ENCODE peak calls at places on chromosomes 4 and X, in four cellular contexts. One of them, this sample, is unnamed.

GRCh38 chrX:63471004-63471403 is 119.9 kb upstream of the SPIN4 start:
- DNase-seq in HepG2: no peak
- DNase-seq in K562: no peak
- DNase-seq in HCT116: no peak
- DNase-seq in this sample: no peak

GRCh38 chr4:41569957-41570356 is 32.0 kb downstream of the LIMCH1 start:
- DNase-seq in HepG2: no peak
- DNase-seq in K562: no peak
- DNase-seq in HCT116: no peak
- DNase-seq in this sample: no peak

GRCh38 chr4:86498560-86499166 is 95.5 kb upstream of the PTPN13 start:
- DNase-seq in HepG2: peak; percentile 7
- DNase-seq in K562: peak; percentile 52
- DNase-seq in HCT116: peak; percentile 47
- DNase-seq in this sample: peak; percentile 32

GRCh38 chrX:110159235-110159634 is 156.3 kb downstream of the TMEM164 start:
- DNase-seq in HepG2: no peak
- DNase-seq in K562: peak; percentile 61
- DNase-seq in HCT116: no peak
- DNase-seq in this sample: no peak

GRCh38 chr4:6345866-6346265 is 76.2 kb downstream of the WFS1 start:
- DNase-seq in HepG2: no peak
- DNase-seq in K562: no peak
- DNase-seq in HCT116: no peak
- DNase-seq in this sample: no peak

GRCh38 chrX:102765217-102765616 is 44.7 kb downstream of the GPRASP3 start:
- DNase-seq in HepG2: no peak
- DNase-seq in K562: no peak
- DNase-seq in HCT116: no peak
- DNase-seq in this sample: no peak

GRCh38 chrX:7934026-7934425 is 6.8 kb upstream of the PNPLA4 start:
- DNase-seq in HepG2: no peak
- DNase-seq in K562: no peak
- DNase-seq in HCT116: no peak
- DNase-seq in this sample: no peak

GRCh38 chr4:65370709-65371108 is 299.6 kb downstream of the EPHA5 start:
- DNase-seq in HepG2: no peak
- DNase-seq in K562: no peak
- DNase-seq in HCT116: no peak
- DNase-seq in this sample: no peak

GRCh38 chr4:25308761-25309160 is 3.8 kb upstream of the ZCCHC4 start:
- DNase-seq in HepG2: peak; percentile 21
- DNase-seq in K562: no peak
- DNase-seq in HCT116: no peak
- DNase-seq in this sample: no peak

GRCh38 chrX:77447339-77448149 is at the start of gene FGF16:
- DNase-seq in HepG2: no peak
- DNase-seq in K562: no peak
- DNase-seq in HCT116: no peak
- DNase-seq in this sample: no peak

GRCh38 chr4:61996943-61997342 is 796.8 kb downstream of the ADGRL3 start:
- DNase-seq in HepG2: no peak
- DNase-seq in K562: no peak
- DNase-seq in HCT116: no peak
- DNase-seq in this sample: no peak

GRCh38 chr4:15765910-15766703 is 12.0 kb upstream of the CD38 start:
- DNase-seq in HepG2: no peak
- DNase-seq in K562: no peak
- DNase-seq in HCT116: no peak
- DNase-seq in this sample: no peak
- H3K4me1 ChIP-seq in HepG2: no peaks in the 10 kb centered on the region
- H3K4me1 ChIP-seq in K562: no peaks in the 10 kb centered on the region
- H3K4me1 ChIP-seq in HCT116: no peaks in the 10 kb centered on the region
- H3K4me1 ChIP-seq in this sample: no peaks in the 10 kb centered on the region

GRCh38 chr4:891747-892146 is 40.4 kb downstream of the GAK start:
- DNase-seq in HepG2: peak; percentile 10
- DNase-seq in K562: peak; percentile 38
- DNase-seq in HCT116: no peak
- DNase-seq in this sample: no peak
- TF ChIP-seq TCF7L2 in HepG2: no peak
- TF ChIP-seq TCF7L2 in K562: no peak
- TF ChIP-seq TCF7L2 in HCT116: no peak
- TF ChIP-seq TCF7L2 in this sample: no peak

GRCh38 chr4:1656986-1657385 is 27.1 kb downstream of the FAM53A start:
- DNase-seq in HepG2: no peak
- DNase-seq in K562: no peak
- DNase-seq in HCT116: no peak
- DNase-seq in this sample: no peak
- H3K4me1 ChIP-seq in HepG2: peaks cover 12% of the 10 kb centered on the region
- H3K4me1 ChIP-seq in K562: peaks cover 54% of the 10 kb centered on the region
- H3K4me1 ChIP-seq in HCT116: peaks cover 9% of the 10 kb centered on the region
- H3K4me1 ChIP-seq in this sample: no peaks in the 10 kb centered on the region

GRCh38 chr4:15395342-15395741 is 32.5 kb upstream of the C1QTNF7 start:
- DNase-seq in HepG2: no peak
- DNase-seq in K562: no peak
- DNase-seq in HCT116: no peak
- DNase-seq in this sample: no peak
- TF ChIP-seq TCF7L2 in HepG2: no peak
- TF ChIP-seq TCF7L2 in K562: no peak
- TF ChIP-seq TCF7L2 in HCT116: no peak
- TF ChIP-seq TCF7L2 in this sample: no peak

GRCh38 chrX:131513159-131513914 is 30.5 kb upstream of the OR13H1 start:
- DNase-seq in HepG2: peak; percentile 0
- DNase-seq in K562: no peak
- DNase-seq in HCT116: no peak
- DNase-seq in this sample: no peak
- H3K4me1 ChIP-seq in HepG2: peaks cover 8% of the 10 kb centered on the region
- H3K4me1 ChIP-seq in K562: no peaks in the 10 kb centered on the region
- H3K4me1 ChIP-seq in HCT116: no peaks in the 10 kb centered on the region
- H3K4me1 ChIP-seq in this sample: no peaks in the 10 kb centered on the region

GRCh38 chr4:96352051-96352517 is 512.2 kb downstream of the PDHA2 start:
- DNase-seq in HepG2: peak; percentile 0
- DNase-seq in K562: no peak
- DNase-seq in HCT116: peak; percentile 34
- DNase-seq in this sample: peak; percentile 2
- TF ChIP-seq TCF7L2 in HepG2: no peak
- TF ChIP-seq TCF7L2 in K562: no peak
- TF ChIP-seq TCF7L2 in HCT116: no peak
- TF ChIP-seq TCF7L2 in this sample: no peak